ENCODE peak calls at places on chromosomes 13 and 19, in eight cellular contexts. L is suprapubic skin, X is astrocyte of the spinal cord, M is BE2C, R is GM12865, Y is Peyer's patch, C is cardiac muscle cell, A is natural killer cell. H is an unnamed sample.

GRCh38 chr13:39266426-39266825 is 228.2 kb downstream of the NHLRC3 start:
- DNase-seq in A (no peak), C (no peak), Y (no peak), M (no peak), L (no peak), R (no peak), X (no peak), H (no peak)

GRCh38 chr19:7744871-7745270 is 2.5 kb downstream of the CD209 start:
- DNase-seq in X (no peak), M (no peak), L (no peak), R (no peak), Y (no peak), A (no peak), C (no peak), H (no peak)

GRCh38 chr13:112333756-112334543 is 42.2 kb upstream of the SPACA7 start:
- DNase-seq in M (no peak), A (no peak), L (no peak), C (no peak), Y (no peak), X (no peak), R (no peak), H (no peak)

GRCh38 chr13:98910501-98910951 is 67.3 kb downstream of the DOCK9 start:
- DNase-seq in C (no peak), L (no peak), R (peak; percentile 10), X (peak; percentile 56), M (no peak), A (no peak), Y (no peak), H (no peak)

GRCh38 chr13:80038371-80038770 is 302.6 kb downstream of the SPRY2 start:
- DNase-seq in Y (no peak), M (no peak), L (no peak), R (no peak), X (peak; percentile 22), A (no peak), C (no peak), H (no peak)

GRCh38 chr13:30257433-30258099 is 49.8 kb downstream of the KATNAL1 start:
- DNase-seq in C (peak; percentile 75), A (no peak), X (peak; percentile 49), L (no peak), M (no peak), Y (no peak), R (peak; percentile 48), H (no peak)

GRCh38 chr13:103066991-103067390 is 774 bp upstream of the SLC10A2 start:
- DNase-seq in R (no peak), X (no peak), A (no peak), C (no peak), L (no peak), M (no peak), Y (no peak), H (no peak)

GRCh38 chr13:49319555-49320350 is 72.0 kb downstream of the CDADC1 start:
- DNase-seq in L (no peak), A (no peak), C (no peak), R (no peak), M (no peak), Y (no peak), X (no peak), H (no peak)

GRCh38 chr19:48480476-48481190 is 11.5 kb downstream of the CYTH2 start:
- DNase-seq in R (no peak), C (no peak), X (peak; percentile 53), Y (peak; percentile 74), M (no peak), L (no peak), A (peak; percentile 52), H (peak; percentile 55)

GRCh38 chr13:113611996-113612395 is 27.4 kb downstream of the TFDP1 start:
- DNase-seq in C (no peak), M (no peak), A (no peak), X (no peak), L (no peak), R (no peak), Y (no peak), H (no peak)

GRCh38 chr19:37692956-37693660 is 26.5 kb downstream of the ZNF607 start:
- DNase-seq in M (no peak), R (no peak), L (no peak), Y (no peak), X (no peak), A (no peak), C (no peak), H (no peak)

GRCh38 chr19:47339196-47339880 is 7.4 kb downstream of the C5AR2 start:
- DNase-seq in R (no peak), A (no peak), Y (no peak), L (no peak), M (no peak), C (no peak), X (no peak), H (no peak)

GRCh38 chr13:80551650-80552497 is 210.9 kb upstream of the SPRY2 start:
- DNase-seq in M (no peak), Y (no peak), C (no peak), A (no peak), L (no peak), X (no peak), R (no peak), H (no peak)

GRCh38 chr19:3284759-3285646 is 60.5 kb downstream of the CELF5 start:
- DNase-seq in X (peak; percentile 39), M (peak; percentile 73), R (peak; percentile 68), A (peak; percentile 75), C (peak; percentile 100), Y (peak; percentile 73), L (peak; percentile 85), H (peak; percentile 95)

GRCh38 chr13:26987614-26988013 is 184.0 kb downstream of the USP12 start:
- DNase-seq in M (no peak), L (no peak), Y (no peak), R (no peak), A (no peak), X (no peak), C (no peak), H (no peak)

GRCh38 chr13:73657821-73658540 is 476.2 kb downstream of the KLF12 start:
- DNase-seq in X (peak; percentile 27), Y (no peak), L (no peak), A (no peak), C (no peak), M (no peak), R (no peak), H (no peak)

DNA sequence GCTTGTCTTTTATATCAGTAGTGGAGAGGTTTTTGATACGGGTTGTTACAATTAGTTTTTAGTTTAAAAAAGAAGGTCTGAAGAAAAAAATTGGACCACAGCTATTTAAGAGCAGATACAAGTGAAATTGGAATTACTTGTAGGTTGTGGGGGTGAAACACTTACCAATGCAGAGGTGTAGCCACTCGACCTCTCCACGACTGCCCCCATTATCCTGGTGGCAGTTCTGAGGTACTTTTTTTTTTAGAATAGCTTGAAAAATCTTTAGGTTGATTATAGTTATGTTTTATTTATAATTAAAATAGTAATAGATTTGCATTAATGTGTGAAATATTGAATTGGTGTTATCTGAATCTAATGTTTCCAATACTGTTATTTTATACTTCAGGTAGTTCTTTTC is 60.7 kb downstream of the PAN3 start:
- DNase-seq in X (no peak), R (no peak), A (no peak), L (no peak), Y (no peak), C (no peak), M (no peak), H (no peak)
- TF ChIP-seq CTCF in X (no peak), R (no peak), A (no peak), L (no peak), Y (no peak), C (no peak), M (no peak), H (no peak)

GRCh38 chr19:45528744-45529453 is 21.6 kb downstream of the VASP start:
- DNase-seq in L (no peak), C (peak; percentile 60), M (peak; percentile 33), X (peak; percentile 43), R (no peak), Y (peak; percentile 79), A (no peak), H (peak; percentile 77)
- TF ChIP-seq CTCF in L (no peak), C (no peak), M (no peak), X (no peak), R (no peak), Y (peak; percentile 2), A (no peak), H (no peak)

DNA sequence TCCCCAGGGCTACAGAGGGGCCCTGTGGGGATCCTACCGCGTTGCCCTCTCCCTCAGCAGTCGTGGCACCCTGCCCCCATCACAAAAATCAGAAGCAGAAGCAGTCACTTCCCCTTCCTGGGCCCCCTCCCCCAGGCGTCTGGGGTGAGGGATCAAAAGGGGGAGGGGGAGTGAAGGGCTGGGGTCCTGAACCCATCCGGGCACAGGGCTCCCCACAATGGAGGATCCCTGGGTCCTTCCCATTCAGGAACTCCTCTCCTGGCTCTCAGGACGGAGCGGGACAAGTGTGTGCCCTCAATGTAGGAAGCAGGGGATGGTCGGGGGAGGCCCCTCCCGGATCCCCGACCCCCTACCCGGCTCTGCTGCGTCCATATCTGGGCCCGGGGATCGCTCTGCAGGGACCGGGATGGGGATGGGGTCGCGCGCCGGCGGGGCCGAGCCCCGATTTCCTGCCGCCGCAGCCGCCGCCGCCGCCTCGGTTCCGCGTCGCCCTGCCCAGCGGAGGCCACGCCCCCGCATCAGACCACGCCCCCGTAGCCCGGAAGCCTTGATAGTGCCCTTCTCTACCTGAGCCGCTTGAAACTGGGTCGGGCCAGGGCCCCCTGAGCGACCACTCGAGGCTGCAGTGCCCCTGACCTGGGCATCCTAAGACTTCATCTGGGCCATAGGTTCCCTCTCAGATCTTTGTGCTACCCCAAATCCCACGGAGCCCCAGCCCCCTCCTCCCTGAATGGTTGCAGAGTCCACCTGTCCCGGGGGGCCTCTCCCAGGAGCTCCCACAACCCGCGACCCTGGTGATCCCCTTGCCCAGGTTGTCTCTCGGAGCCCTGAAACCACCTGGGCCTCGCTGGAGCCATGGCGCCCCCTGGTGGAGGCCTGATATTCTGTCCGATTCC is at the start of gene GMIP:
- DNase-seq in C (peak; percentile 81), M (peak; percentile 78), A (peak; percentile 88), Y (peak; percentile 93), X (peak; percentile 24), L (peak; percentile 85), R (peak; percentile 91), H (peak; percentile 91)
- TF ChIP-seq CTCF in C (peak; percentile 86), M (peak; percentile 87), A (peak; percentile 90), Y (peak; percentile 86), X (peak; percentile 82), L (peak; percentile 79), R (peak; percentile 77), H (peak; percentile 91)

GRCh38 chr13:33512880-33513554 is 227.5 kb upstream of the STARD13 start:
- DNase-seq in C (no peak), L (no peak), M (no peak), Y (no peak), R (no peak), X (no peak), A (no peak), H (no peak)
- TF ChIP-seq CTCF in C (no peak), L (no peak), M (no peak), Y (no peak), R (no peak), X (no peak), A (no peak), H (no peak)